ENCODE peak calls at places on chromosomes 13 and 19, in ten cellular contexts. H, F, W, N, R, C, K, Q, I and U are unnamed samples.
A peak's percentile ranks its signal among the peaks of the same experiment; 100 is the strongest.

GRCh38 chr13:98427331-98427995 is 149.4 kb downstream of the STK24 start:
- DNase-seq in H (no peak), F (no peak), W (no peak), N (no peak), R (no peak), C (no peak), K (no peak), Q (no peak), I (no peak), U (no peak)

GRCh38 chr13:33150146-33150545 is 133.9 kb downstream of the KL start:
- DNase-seq in H (no peak), F (peak; percentile 58), W (no peak), N (no peak), R (no peak), C (no peak), K (no peak), Q (peak; percentile 62), I (no peak), U (peak; percentile 39)

GRCh38 chr13:113052206-113052605 is 53.4 kb upstream of the F7 start:
- DNase-seq in H (no peak), F (no peak), W (no peak), N (no peak), R (no peak), C (no peak), K (no peak), Q (no peak), I (no peak), U (no peak)

GRCh38 chr19:2027361-2027760 is 11.8 kb upstream of the BTBD2 start:
- DNase-seq in H (no peak), F (no peak), W (no peak), N (peak; percentile 88), R (no peak), C (no peak), K (no peak), Q (no peak), I (peak; percentile 68), U (no peak)

GRCh38 chr19:1162404-1163282 is 11.4 kb downstream of the SBNO2 start:
- DNase-seq in H (no peak), F (no peak), W (no peak), N (no peak), R (no peak), C (no peak), K (no peak), Q (no peak), I (no peak), U (no peak)

GRCh38 chr13:95426631-95427030 is 125.4 kb upstream of the ABCC4 start:
- DNase-seq in H (no peak), F (no peak), W (no peak), N (no peak), R (no peak), C (no peak), K (no peak), Q (no peak), I (no peak), U (no peak)

GRCh38 chr13:98325724-98326123 is 148.7 kb upstream of the RNF113B start:
- DNase-seq in H (no peak), F (peak; percentile 72), W (no peak), N (no peak), R (no peak), C (no peak), K (peak; percentile 60), Q (no peak), I (no peak), U (no peak)

GRCh38 chr13:51726446-51727185 is 77.3 kb downstream of the DHRS12 start:
- DNase-seq in H (no peak), F (no peak), W (no peak), N (peak; percentile 77), R (no peak), C (no peak), K (no peak), Q (peak; percentile 19), I (peak; percentile 56), U (no peak)